ENCODE peak calls at places on chromosomes 13 and 19, in eight cellular contexts. L is upper lobe of right lung; B is CD4-positive, alpha-beta memory T cell; O is endodermal cell; F is ovary; D is SK-N-MC; A is skeletal muscle cell; N is neural progenitor cell. P is an unnamed sample.
A peak's percentile ranks its signal among the peaks of the same experiment; 100 is the strongest.

GRCh38 chr13:45521292-45521691 is 56.6 kb downstream of the COG3 start:
- DNase-seq in L (no peak), D (no peak), O (no peak), B (no peak), A (peak; percentile 62), N (no peak), F (no peak), P (no peak)

GRCh38 chr13:42985312-42986175 is 6.5 kb downstream of the EPSTI1 start:
- DNase-seq in O (no peak), B (no peak), L (no peak), D (no peak), A (no peak), N (no peak), F (peak; percentile 18), P (no peak)

GRCh38 chr13:41111454-41111853 is 21.1 kb downstream of the KBTBD6 start:
- DNase-seq in D (no peak), B (no peak), L (no peak), A (no peak), N (no peak), O (no peak), F (no peak), P (no peak)

GRCh38 chr19:10891360-10892108 is 20.2 kb downstream of the CARM1 start:
- DNase-seq in D (no peak), O (no peak), F (no peak), B (no peak), A (no peak), N (no peak), L (no peak), P (no peak)

GRCh38 chr19:28456264-28456663 is 756.7 kb downstream of the UQCRFS1 start:
- DNase-seq in O (no peak), B (no peak), F (no peak), N (peak; percentile 21), D (no peak), L (no peak), A (no peak), P (no peak)

GRCh38 chr19:6654347-6655310 is 15.3 kb downstream of the TNFSF14 start:
- DNase-seq in F (no peak), L (no peak), D (no peak), A (no peak), N (no peak), B (peak; percentile 68), O (no peak), P (peak; percentile 60)

GRCh38 chr19:31667106-31667505 is 317.9 kb upstream of the TSHZ3 start:
- DNase-seq in B (no peak), F (no peak), D (no peak), L (no peak), N (no peak), O (no peak), A (no peak), P (no peak)

GRCh38 chr13:26710166-26710565 is 50.4 kb downstream of the GPR12 start:
- DNase-seq in A (no peak), B (no peak), L (no peak), O (no peak), N (no peak), D (no peak), F (no peak), P (no peak)

GRCh38 chr13:83709751-83710515 is 172.3 kb downstream of the SLITRK1 start:
- DNase-seq in B (no peak), O (no peak), A (no peak), L (no peak), D (no peak), F (no peak), N (no peak), P (no peak)

GRCh38 chr19:8512991-8513686 is 828 bp downstream of the ZNF414 start:
- DNase-seq in L (no peak), A (no peak), F (no peak), B (no peak), N (no peak), O (no peak), D (no peak), P (no peak)

GRCh38 chr13:40568672-40569350 is 97.6 kb downstream of the FOXO1 start:
- DNase-seq in B (no peak), L (no peak), O (no peak), F (no peak), A (no peak), N (no peak), D (no peak), P (no peak)

GRCh38 chr19:40411125-40411842 is 1.9 kb downstream of the PRX start:
- DNase-seq in A (no peak), D (no peak), B (no peak), N (no peak), O (peak; percentile 45), L (no peak), F (no peak), P (no peak)

GRCh38 chr19:17766543-17767131 is 15.4 kb downstream of the FCHO1 start:
- DNase-seq in O (peak; percentile 96), A (no peak), F (peak; percentile 85), D (no peak), N (peak; percentile 93), B (no peak), L (peak; percentile 92), P (no peak)

GRCh38 chr13:40116008-40116407 is 460.5 kb downstream of the COG6 start:
- DNase-seq in B (peak; percentile 79), A (peak; percentile 49), F (peak; percentile 74), N (no peak), O (peak; percentile 69), D (no peak), L (no peak), P (no peak)

GRCh38 chr13:100158569-100158968 is 69.7 kb downstream of the PCCA start:
- DNase-seq in O (no peak), F (no peak), A (no peak), N (no peak), D (no peak), B (no peak), L (no peak), P (no peak)

GRCh38 chr13:75896271-75896670 is 260.1 kb downstream of the LMO7 start:
- DNase-seq in D (no peak), O (no peak), L (no peak), B (no peak), F (no peak), N (no peak), A (no peak), P (no peak)

GRCh38 chr19:4061178-4061682 is 5.5 kb downstream of the ZBTB7A start:
- DNase-seq in N (no peak), F (peak; percentile 80), D (no peak), A (no peak), O (no peak), L (peak; percentile 94), B (peak; percentile 63), P (no peak)

GRCh38 chr13:96082640-96083039 is 7.3 kb upstream of the HS6ST3 start:
- DNase-seq in O (no peak), L (no peak), B (no peak), A (peak; percentile 3), D (no peak), F (no peak), N (no peak), P (no peak)

GRCh38 chr13:93778548-93778947 is 551.9 kb downstream of the GPC6 start:
- DNase-seq in O (no peak), B (no peak), L (no peak), D (no peak), N (no peak), F (no peak), A (no peak), P (no peak)

GRCh38 chr19:41480336-41480735 is 37.4 kb downstream of the ERICH4 start:
- DNase-seq in D (no peak), L (no peak), O (no peak), N (no peak), B (no peak), F (peak; percentile 46), A (no peak), P (no peak)

GRCh38 chr19:54364775-54365257 is at the start of gene LAIR1:
- DNase-seq in B (peak; percentile 55), O (no peak), A (no peak), D (no peak), L (peak; percentile 76), F (no peak), N (no peak), P (peak; percentile 83)

GRCh38 chr13:34155931-34156607 is 338.1 kb downstream of the RFC3 start:
- DNase-seq in A (no peak), B (no peak), N (no peak), D (no peak), F (no peak), L (no peak), O (peak; percentile 53), P (no peak)
- H3K4me3 ChIP-seq in A (no peak overlapping the region), B (no peak overlapping the region), N (no peak overlapping the region), D (no peak overlapping the region), F (no peak overlapping the region), L (no peak overlapping the region), O (no peak overlapping the region), P (no peak overlapping the region)

DNA sequence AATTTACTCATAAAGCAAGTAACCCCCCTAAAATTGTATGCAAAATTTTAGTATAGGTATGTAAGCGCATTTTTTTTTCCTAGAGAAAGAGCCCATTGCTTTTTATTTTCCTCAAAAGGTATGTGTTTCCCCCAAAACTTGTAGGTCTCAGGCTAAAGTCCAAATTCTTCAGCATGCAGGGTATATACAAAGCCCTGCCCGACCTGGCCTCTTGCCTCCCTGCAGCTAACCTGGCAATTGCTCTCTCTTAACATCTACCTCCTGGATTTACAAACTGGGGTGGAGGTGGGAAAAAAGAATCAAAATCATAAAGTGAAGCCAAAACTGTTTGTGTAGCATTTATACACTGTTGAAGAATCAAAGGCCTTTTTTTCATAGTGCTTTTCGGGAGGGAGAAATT is 107.8 kb downstream of the KCNRG start:
- DNase-seq in B (no peak), O (no peak), D (no peak), F (no peak), N (no peak), A (no peak), L (no peak), P (no peak)
- H3K4me3 ChIP-seq in B (no peak overlapping the region), O (peak overlapping the region; percentile 85), D (peak overlapping the region; percentile 77), F (no peak overlapping the region), N (peak overlapping the region; percentile 78), A (no peak overlapping the region), L (peak overlapping the region; percentile 71), P (peak overlapping the region; percentile 83)

GRCh38 chr19:13121551-13122274 is 3.6 kb downstream of the NACC1 start:
- DNase-seq in L (no peak), F (no peak), A (no peak), B (no peak), O (peak; percentile 38), N (no peak), D (no peak), P (no peak)

GRCh38 chr19:13119654-13120053 is 1.6 kb downstream of the NACC1 start:
- DNase-seq in N (no peak), B (peak; percentile 39), L (no peak), A (no peak), O (peak; percentile 45), D (no peak), F (no peak), P (no peak)

GRCh38 chr19:13122275-13122878 is 4.3 kb downstream of the NACC1 start:
- DNase-seq in L (no peak), N (no peak), D (no peak), B (no peak), O (no peak), A (no peak), F (no peak), P (no peak)

GRCh38 chr19:13118424-13119193 is 545 bp downstream of the NACC1 start:
- DNase-seq in L (peak; percentile 91), D (no peak), F (no peak), B (peak; percentile 65), N (peak; percentile 93), O (peak; percentile 96), A (no peak), P (no peak)

GRCh38 chr19:13120817-13121216 is 2.8 kb downstream of the NACC1 start:
- DNase-seq in O (peak; percentile 62), A (no peak), F (no peak), N (no peak), B (no peak), L (no peak), D (peak; percentile 47), P (no peak)
- H3K4me3 ChIP-seq in O (peak overlapping the region; percentile 89), A (no peak overlapping the region), F (no peak overlapping the region), N (no peak overlapping the region), B (no peak overlapping the region), L (no peak overlapping the region), D (peak overlapping the region; percentile 92), P (no peak overlapping the region)

GRCh38 chr13:105914637-105915036 is 620.8 kb downstream of the EFNB2 start:
- DNase-seq in L (no peak), N (no peak), B (no peak), D (no peak), O (no peak), A (peak; percentile 91), F (no peak), P (no peak)
- H3K4me3 ChIP-seq in L (no peak overlapping the region), N (no peak overlapping the region), B (no peak overlapping the region), D (no peak overlapping the region), O (no peak overlapping the region), A (no peak overlapping the region), F (no peak overlapping the region), P (no peak overlapping the region)